ENCODE peak calls at places on chromosomes 7 and 10, in five cellular contexts. One of them, this sample, is unnamed.

GRCh38 chr7:35648367-35648766 is 46.6 kb downstream of the HERPUD2 start:
- DNase-seq in activated naive CD4-positive, alpha-beta T cell treated with Interleukin-2 at 50 U/mL for 16 hours: no peak
- DNase-seq in Daoy: no peak
- DNase-seq in GM04504: no peak
- DNase-seq in activated T-cell treated with anti-CD3 and anti-CD28 coated beads for 1 hour: no peak
- DNase-seq in this sample: no peak

GRCh38 chr10:43125274-43125845 is 12.9 kb upstream of the CSGALNACT2 start:
- DNase-seq in Daoy: no peak
- DNase-seq in GM04504: no peak
- DNase-seq in activated naive CD4-positive, alpha-beta T cell treated with Interleukin-2 at 50 U/mL for 16 hours: no peak
- DNase-seq in activated T-cell treated with anti-CD3 and anti-CD28 coated beads for 1 hour: no peak
- DNase-seq in this sample: no peak

GRCh38 chr7:22627136-22627535 is 99.9 kb upstream of the IL6 start:
- DNase-seq in activated naive CD4-positive, alpha-beta T cell treated with Interleukin-2 at 50 U/mL for 16 hours: no peak
- DNase-seq in GM04504: no peak
- DNase-seq in Daoy: peak
- DNase-seq in activated T-cell treated with anti-CD3 and anti-CD28 coated beads for 1 hour: no peak
- DNase-seq in this sample: no peak

GRCh38 chr7:140769852-140770251 is 73.3 kb downstream of the NDUFB2 start:
- DNase-seq in activated T-cell treated with anti-CD3 and anti-CD28 coated beads for 1 hour: no peak
- DNase-seq in Daoy: no peak
- DNase-seq in GM04504: no peak
- DNase-seq in activated naive CD4-positive, alpha-beta T cell treated with Interleukin-2 at 50 U/mL for 16 hours: no peak
- DNase-seq in this sample: no peak

GRCh38 chr10:132455986-132456847 is 59.2 kb downstream of the PWWP2B start:
- DNase-seq in Daoy: no peak
- DNase-seq in activated T-cell treated with anti-CD3 and anti-CD28 coated beads for 1 hour: no peak
- DNase-seq in activated naive CD4-positive, alpha-beta T cell treated with Interleukin-2 at 50 U/mL for 16 hours: no peak
- DNase-seq in GM04504: no peak
- DNase-seq in this sample: no peak

GRCh38 chr10:105181616-105182015 is 540.5 kb downstream of the SORCS3 start:
- DNase-seq in activated T-cell treated with anti-CD3 and anti-CD28 coated beads for 1 hour: no peak
- DNase-seq in activated naive CD4-positive, alpha-beta T cell treated with Interleukin-2 at 50 U/mL for 16 hours: no peak
- DNase-seq in GM04504: no peak
- DNase-seq in Daoy: no peak
- DNase-seq in this sample: no peak

GRCh38 chr10:74081192-74081803 is 69.3 kb downstream of the AP3M1 start:
- DNase-seq in activated naive CD4-positive, alpha-beta T cell treated with Interleukin-2 at 50 U/mL for 16 hours: peak
- DNase-seq in Daoy: peak
- DNase-seq in activated T-cell treated with anti-CD3 and anti-CD28 coated beads for 1 hour: peak
- DNase-seq in GM04504: peak
- DNase-seq in this sample: peak

GRCh38 chr7:142196066-142196840 is 61.6 kb downstream of the PRSS58 start:
- DNase-seq in GM04504: no peak
- DNase-seq in activated naive CD4-positive, alpha-beta T cell treated with Interleukin-2 at 50 U/mL for 16 hours: no peak
- DNase-seq in Daoy: peak
- DNase-seq in activated T-cell treated with anti-CD3 and anti-CD28 coated beads for 1 hour: no peak
- DNase-seq in this sample: peak

GRCh38 chr7:134415700-134416099 is 43.2 kb downstream of the AKR1B1 start:
- DNase-seq in activated T-cell treated with anti-CD3 and anti-CD28 coated beads for 1 hour: no peak
- DNase-seq in GM04504: no peak
- DNase-seq in activated naive CD4-positive, alpha-beta T cell treated with Interleukin-2 at 50 U/mL for 16 hours: no peak
- DNase-seq in Daoy: no peak
- DNase-seq in this sample: no peak

GRCh38 chr7:47724335-47724982 is 142.5 kb upstream of the TNS3 start:
- DNase-seq in activated naive CD4-positive, alpha-beta T cell treated with Interleukin-2 at 50 U/mL for 16 hours: no peak
- DNase-seq in activated T-cell treated with anti-CD3 and anti-CD28 coated beads for 1 hour: no peak
- DNase-seq in GM04504: peak
- DNase-seq in Daoy: peak
- DNase-seq in this sample: peak

GRCh38 chr7:132087421-132087820 is 488.8 kb downstream of the PLXNA4 start:
- DNase-seq in GM04504: no peak
- DNase-seq in activated naive CD4-positive, alpha-beta T cell treated with Interleukin-2 at 50 U/mL for 16 hours: no peak
- DNase-seq in Daoy: no peak
- DNase-seq in activated T-cell treated with anti-CD3 and anti-CD28 coated beads for 1 hour: no peak
- DNase-seq in this sample: no peak

GRCh38 chr7:103632972-103633371 is 187.0 kb upstream of the SLC26A5 start:
- DNase-seq in activated T-cell treated with anti-CD3 and anti-CD28 coated beads for 1 hour: no peak
- DNase-seq in Daoy: no peak
- DNase-seq in activated naive CD4-positive, alpha-beta T cell treated with Interleukin-2 at 50 U/mL for 16 hours: no peak
- DNase-seq in GM04504: no peak
- DNase-seq in this sample: no peak

GRCh38 chr7:130365511-130366441 is 14.5 kb upstream of the CPA1 start:
- DNase-seq in Daoy: peak
- DNase-seq in activated T-cell treated with anti-CD3 and anti-CD28 coated beads for 1 hour: no peak
- DNase-seq in GM04504: peak
- DNase-seq in activated naive CD4-positive, alpha-beta T cell treated with Interleukin-2 at 50 U/mL for 16 hours: no peak
- DNase-seq in this sample: no peak

GRCh38 chr10:7168414-7168813 is 242.4 kb downstream of the SFMBT2 start:
- DNase-seq in GM04504: no peak
- DNase-seq in activated T-cell treated with anti-CD3 and anti-CD28 coated beads for 1 hour: no peak
- DNase-seq in activated naive CD4-positive, alpha-beta T cell treated with Interleukin-2 at 50 U/mL for 16 hours: no peak
- DNase-seq in Daoy: no peak
- DNase-seq in this sample: no peak

GRCh38 chr7:102872460-102872859 is 40.3 kb upstream of the LRRC17 start:
- DNase-seq in activated T-cell treated with anti-CD3 and anti-CD28 coated beads for 1 hour: no peak
- DNase-seq in GM04504: peak
- DNase-seq in Daoy: peak
- DNase-seq in activated naive CD4-positive, alpha-beta T cell treated with Interleukin-2 at 50 U/mL for 16 hours: no peak
- DNase-seq in this sample: peak

GRCh38 chr7:31962246-31962645 is 108.0 kb downstream of the PDE1C start:
- DNase-seq in Daoy: no peak
- DNase-seq in activated naive CD4-positive, alpha-beta T cell treated with Interleukin-2 at 50 U/mL for 16 hours: no peak
- DNase-seq in activated T-cell treated with anti-CD3 and anti-CD28 coated beads for 1 hour: no peak
- DNase-seq in GM04504: no peak
- DNase-seq in this sample: no peak

GRCh38 chr10:70320751-70321150 is 36.9 kb upstream of the NPFFR1 start:
- DNase-seq in activated naive CD4-positive, alpha-beta T cell treated with Interleukin-2 at 50 U/mL for 16 hours: no peak
- DNase-seq in GM04504: no peak
- DNase-seq in Daoy: peak
- DNase-seq in activated T-cell treated with anti-CD3 and anti-CD28 coated beads for 1 hour: no peak
- DNase-seq in this sample: no peak

GRCh38 chr10:71029411-71029881 is 141.1 kb upstream of the PCBD1 start:
- DNase-seq in activated naive CD4-positive, alpha-beta T cell treated with Interleukin-2 at 50 U/mL for 16 hours: no peak
- DNase-seq in GM04504: no peak
- DNase-seq in Daoy: peak
- DNase-seq in activated T-cell treated with anti-CD3 and anti-CD28 coated beads for 1 hour: no peak
- DNase-seq in this sample: no peak

GRCh38 chr10:102611514-102612095 is 32.7 kb upstream of the TRIM8 start:
- DNase-seq in Daoy: no peak
- DNase-seq in activated T-cell treated with anti-CD3 and anti-CD28 coated beads for 1 hour: no peak
- DNase-seq in activated naive CD4-positive, alpha-beta T cell treated with Interleukin-2 at 50 U/mL for 16 hours: no peak
- DNase-seq in GM04504: no peak
- DNase-seq in this sample: no peak

GRCh38 chr10:112528235-112528634 is 81.2 kb downstream of the VTI1A start:
- DNase-seq in activated T-cell treated with anti-CD3 and anti-CD28 coated beads for 1 hour: no peak
- DNase-seq in GM04504: no peak
- DNase-seq in activated naive CD4-positive, alpha-beta T cell treated with Interleukin-2 at 50 U/mL for 16 hours: no peak
- DNase-seq in Daoy: no peak
- DNase-seq in this sample: no peak

GRCh38 chr10:974785-975074 is 13.5 kb upstream of the GTPBP4 start:
- DNase-seq in Daoy: no peak
- DNase-seq in activated naive CD4-positive, alpha-beta T cell treated with Interleukin-2 at 50 U/mL for 16 hours: no peak
- DNase-seq in GM04504: no peak
- DNase-seq in activated T-cell treated with anti-CD3 and anti-CD28 coated beads for 1 hour: no peak
- DNase-seq in this sample: no peak

GRCh38 chr7:3095046-3095445 is 51.4 kb upstream of the CARD11 start:
- DNase-seq in activated naive CD4-positive, alpha-beta T cell treated with Interleukin-2 at 50 U/mL for 16 hours: peak
- DNase-seq in Daoy: no peak
- DNase-seq in GM04504: no peak
- DNase-seq in activated T-cell treated with anti-CD3 and anti-CD28 coated beads for 1 hour: peak
- DNase-seq in this sample: no peak

GRCh38 chr10:129897851-129898463 is 66.1 kb downstream of the EBF3 start:
- DNase-seq in activated T-cell treated with anti-CD3 and anti-CD28 coated beads for 1 hour: no peak
- DNase-seq in GM04504: no peak
- DNase-seq in activated naive CD4-positive, alpha-beta T cell treated with Interleukin-2 at 50 U/mL for 16 hours: no peak
- DNase-seq in Daoy: no peak
- DNase-seq in this sample: no peak

GRCh38 chr10:25811141-25811685 is 122.8 kb upstream of the MYO3A start:
- DNase-seq in GM04504: no peak
- DNase-seq in Daoy: no peak
- DNase-seq in activated naive CD4-positive, alpha-beta T cell treated with Interleukin-2 at 50 U/mL for 16 hours: no peak
- DNase-seq in activated T-cell treated with anti-CD3 and anti-CD28 coated beads for 1 hour: no peak
- DNase-seq in this sample: no peak

GRCh38 chr7:23604296-23604640 is 7.1 kb downstream of the CCDC126 start:
- DNase-seq in activated T-cell treated with anti-CD3 and anti-CD28 coated beads for 1 hour: no peak
- DNase-seq in Daoy: no peak
- DNase-seq in GM04504: no peak
- DNase-seq in activated naive CD4-positive, alpha-beta T cell treated with Interleukin-2 at 50 U/mL for 16 hours: no peak
- DNase-seq in this sample: no peak

GRCh38 chr10:46022978-46023702 is 7.3 kb downstream of the NCOA4 start:
- DNase-seq in GM04504: peak
- DNase-seq in activated naive CD4-positive, alpha-beta T cell treated with Interleukin-2 at 50 U/mL for 16 hours: peak
- DNase-seq in activated T-cell treated with anti-CD3 and anti-CD28 coated beads for 1 hour: peak
- DNase-seq in Daoy: peak
- DNase-seq in this sample: peak

GRCh38 chr10:34713875-34714274 is 101.2 kb downstream of the PARD3 start:
- DNase-seq in GM04504: no peak
- DNase-seq in activated naive CD4-positive, alpha-beta T cell treated with Interleukin-2 at 50 U/mL for 16 hours: no peak
- DNase-seq in activated T-cell treated with anti-CD3 and anti-CD28 coated beads for 1 hour: no peak
- DNase-seq in Daoy: no peak
- DNase-seq in this sample: no peak

GRCh38 chr7:81789406-81790139 is 19.7 kb upstream of the HGF start:
- DNase-seq in GM04504: no peak
- DNase-seq in Daoy: no peak
- DNase-seq in activated naive CD4-positive, alpha-beta T cell treated with Interleukin-2 at 50 U/mL for 16 hours: no peak
- DNase-seq in activated T-cell treated with anti-CD3 and anti-CD28 coated beads for 1 hour: no peak
- DNase-seq in this sample: no peak

GRCh38 chr10:122852261-122852660 is 6.6 kb upstream of the CUZD1 start:
- DNase-seq in activated naive CD4-positive, alpha-beta T cell treated with Interleukin-2 at 50 U/mL for 16 hours: no peak
- DNase-seq in Daoy: peak
- DNase-seq in GM04504: no peak
- DNase-seq in activated T-cell treated with anti-CD3 and anti-CD28 coated beads for 1 hour: no peak
- DNase-seq in this sample: no peak

GRCh38 chr7:155814569-155815276 is 2.5 kb upstream of the SHH start:
- DNase-seq in activated naive CD4-positive, alpha-beta T cell treated with Interleukin-2 at 50 U/mL for 16 hours: no peak
- DNase-seq in GM04504: no peak
- DNase-seq in Daoy: peak
- DNase-seq in activated T-cell treated with anti-CD3 and anti-CD28 coated beads for 1 hour: no peak
- DNase-seq in this sample: no peak

GRCh38 chr10:103969436-103969835 is 2.5 kb downstream of the SLK start:
- DNase-seq in activated naive CD4-positive, alpha-beta T cell treated with Interleukin-2 at 50 U/mL for 16 hours: no peak
- DNase-seq in activated T-cell treated with anti-CD3 and anti-CD28 coated beads for 1 hour: no peak
- DNase-seq in Daoy: no peak
- DNase-seq in GM04504: no peak
- DNase-seq in this sample: no peak

This sample was measured in RCC 7860.